ENCODE peak calls at places on chromosomes 16 and 17, in nine cellular contexts. E, L, O, S, M, F, K, R and J are unnamed samples.
A peak's percentile ranks its signal among the peaks of the same experiment; 100 is the strongest.

GRCh38 chr17:37100231-37100630 is 151.5 kb downstream of the AATF start:
- DNase-seq in E (no peak), L (no peak), O (no peak), S (no peak), M (no peak), F (no peak), K (no peak), R (no peak), J (no peak)

GRCh38 chr17:42833771-42834422 is 700 bp downstream of the PSME3 start:
- DNase-seq in E (no peak), L (no peak), O (no peak), S (no peak), M (peak; percentile 22), F (no peak), K (no peak), R (no peak), J (no peak)

GRCh38 chr16:69100046-69100765 is 5.2 kb upstream of the HAS3 start:
- DNase-seq in E (no peak), L (no peak), O (no peak), S (no peak), M (no peak), F (no peak), K (no peak), R (no peak), J (no peak)

GRCh38 chr16:83549836-83550569 is 257.8 kb upstream of the HSBP1 start:
- DNase-seq in E (no peak), L (no peak), O (no peak), S (no peak), M (peak; percentile 30), F (no peak), K (no peak), R (no peak), J (no peak)

GRCh38 chr17:38605230-38605851 is 411 bp downstream of the SRCIN1 start:
- DNase-seq in E (no peak), L (no peak), O (no peak), S (no peak), M (peak; percentile 81), F (peak; percentile 83), K (no peak), R (no peak), J (no peak)

GRCh38 chr17:32241521-32242094 is 24.0 kb upstream of the RHBDL3 start:
- DNase-seq in E (no peak), L (no peak), O (no peak), S (no peak), M (peak; percentile 43), F (no peak), K (no peak), R (no peak), J (no peak)

GRCh38 chr16:11949527-11949926 is 7.7 kb upstream of the NPIPB2 start:
- DNase-seq in E (peak; percentile 53), L (no peak), O (peak; percentile 63), S (no peak), M (peak; percentile 79), F (peak; percentile 64), K (no peak), R (peak; percentile 62), J (no peak)

GRCh38 chr17:36601303-36602029 is at the start of gene MRM1:
- DNase-seq in E (peak; percentile 95), L (peak; percentile 82), O (peak; percentile 95), S (peak; percentile 96), M (peak; percentile 95), F (peak; percentile 97), K (peak; percentile 96), R (peak; percentile 96), J (no peak)

GRCh38 chr17:909642-910323 is 69.8 kb downstream of the NXN start:
- DNase-seq in E (no peak), L (no peak), O (peak; percentile 33), S (no peak), M (no peak), F (no peak), K (peak; percentile 69), R (no peak), J (no peak)

DNA sequence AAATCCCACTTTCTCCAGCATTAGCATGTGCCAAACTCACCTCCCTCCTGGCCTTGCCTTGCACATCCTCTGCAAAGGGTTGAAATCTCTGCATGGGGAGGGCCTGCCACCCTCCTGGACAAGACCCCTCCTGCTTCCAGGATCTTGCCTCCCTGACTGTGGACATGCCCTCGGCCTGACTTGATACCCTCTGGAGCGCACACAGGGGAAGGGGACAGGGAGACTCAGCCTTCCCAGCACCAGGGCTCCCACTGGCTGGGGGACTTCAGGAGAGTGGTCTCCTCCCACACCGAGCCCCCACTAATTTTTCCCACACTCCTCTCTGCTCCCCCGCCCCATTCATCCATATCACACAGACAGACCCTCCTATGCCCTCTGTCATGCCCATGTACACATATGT is 14.3 kb downstream of the SGCA start:
- DNase-seq in E (no peak), L (no peak), O (peak; percentile 13), S (no peak), M (no peak), F (no peak), K (no peak), R (no peak), J (no peak)
- H3K4me1 ChIP-seq in E (peaks cover 44% of the 10 kb centered on the region), L (no peaks in the 10 kb centered on the region), O (peaks cover 26% of the 10 kb centered on the region), S (peaks cover 46% of the 10 kb centered on the region), M (peaks cover 7% of the 10 kb centered on the region), F (peaks cover 2% of the 10 kb centered on the region), K (peaks cover 23% of the 10 kb centered on the region), R (peaks cover 63% of the 10 kb centered on the region), J (peaks cover 65% of the 10 kb centered on the region)

GRCh38 chr16:86472366-86472765 is 38.0 kb upstream of the FOXF1 start:
- DNase-seq in E (no peak), L (no peak), O (no peak), S (no peak), M (no peak), F (no peak), K (no peak), R (no peak), J (no peak)
- H3K4me1 ChIP-seq in E (peaks cover 6% of the 10 kb centered on the region), L (no peaks in the 10 kb centered on the region), O (peaks cover 4% of the 10 kb centered on the region), S (no peaks in the 10 kb centered on the region), M (no peaks in the 10 kb centered on the region), F (no peaks in the 10 kb centered on the region), K (peaks cover 7% of the 10 kb centered on the region), R (no peaks in the 10 kb centered on the region), J (no peaks in the 10 kb centered on the region)

GRCh38 chr16:66523861-66524354 is 26.0 kb downstream of the TK2 start:
- DNase-seq in E (no peak), L (peak; percentile 70), O (no peak), S (no peak), M (no peak), F (no peak), K (no peak), R (no peak), J (no peak)
- H3K4me1 ChIP-seq in E (peaks cover 85% of the 10 kb centered on the region), L (peaks cover 68% of the 10 kb centered on the region), O (peaks cover 72% of the 10 kb centered on the region), S (peaks cover 14% of the 10 kb centered on the region), M (no peaks in the 10 kb centered on the region), F (no peaks in the 10 kb centered on the region), K (peaks cover 67% of the 10 kb centered on the region), R (peaks cover 5% of the 10 kb centered on the region), J (peaks cover 28% of the 10 kb centered on the region)

GRCh38 chr17:82103588-82104451 is 5.8 kb upstream of the FASN start:
- DNase-seq in E (peak; percentile 75), L (no peak), O (peak; percentile 86), S (peak; percentile 76), M (peak; percentile 92), F (peak; percentile 83), K (peak; percentile 75), R (no peak), J (no peak)
- H3K4me1 ChIP-seq in E (peaks cover 81% of the 10 kb centered on the region), L (peaks cover 39% of the 10 kb centered on the region), O (peaks cover 79% of the 10 kb centered on the region), S (peaks cover 22% of the 10 kb centered on the region), M (peaks cover 15% of the 10 kb centered on the region), F (no peaks in the 10 kb centered on the region), K (peaks cover 86% of the 10 kb centered on the region), R (peaks cover 65% of the 10 kb centered on the region), J (peaks cover 78% of the 10 kb centered on the region)

GRCh38 chr16:10876799-10877341 is at the start of gene CIITA:
- DNase-seq in E (peak; percentile 91), L (peak; percentile 64), O (peak; percentile 88), S (peak; percentile 88), M (no peak), F (peak; percentile 41), K (no peak), R (no peak), J (no peak)
- H3K4me1 ChIP-seq in E (peaks cover 68% of the 10 kb centered on the region), L (peaks cover 44% of the 10 kb centered on the region), O (peaks cover 42% of the 10 kb centered on the region), S (peaks cover 8% of the 10 kb centered on the region), M (no peaks in the 10 kb centered on the region), F (no peaks in the 10 kb centered on the region), K (peaks cover 46% of the 10 kb centered on the region), R (no peaks in the 10 kb centered on the region), J (peaks cover 17% of the 10 kb centered on the region)

DNA sequence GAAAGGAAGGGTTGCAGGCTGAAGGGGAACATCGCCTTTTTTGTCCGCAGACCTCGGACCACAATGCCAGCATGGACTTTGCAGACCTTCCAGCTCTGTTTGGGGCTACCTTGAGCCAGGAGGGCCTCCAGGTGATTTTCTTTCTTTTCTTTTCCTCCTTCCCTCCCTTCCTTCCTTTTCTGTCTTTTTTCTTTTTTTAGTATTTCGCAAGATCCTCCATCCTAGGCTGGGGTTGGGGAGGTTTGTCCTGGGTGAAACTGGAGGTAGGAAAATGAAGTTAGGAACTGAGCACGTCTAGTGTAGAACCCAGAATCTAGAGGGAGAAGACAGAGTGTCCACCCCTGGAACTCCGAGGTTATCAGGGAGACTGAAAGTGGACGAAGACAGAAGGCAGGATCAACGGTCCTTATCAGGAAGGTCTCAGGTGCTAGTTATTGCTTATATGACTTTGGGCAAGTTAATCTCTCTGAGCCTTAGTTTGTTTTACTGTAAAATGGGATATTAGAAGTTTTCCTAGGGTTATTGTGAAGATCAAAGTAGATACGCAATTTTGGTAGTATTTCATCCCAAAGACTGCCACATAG is 1.1 kb downstream of the RNF167 start:
- DNase-seq in E (no peak), L (no peak), O (no peak), S (no peak), M (no peak), F (no peak), K (no peak), R (no peak), J (no peak)
- H3K4me1 ChIP-seq in E (peaks cover 70% of the 10 kb centered on the region), L (peaks cover 74% of the 10 kb centered on the region), O (peaks cover 63% of the 10 kb centered on the region), S (peaks cover 43% of the 10 kb centered on the region), M (peaks cover 5% of the 10 kb centered on the region), F (no peaks in the 10 kb centered on the region), K (peaks cover 53% of the 10 kb centered on the region), R (peaks cover 60% of the 10 kb centered on the region), J (peaks cover 55% of the 10 kb centered on the region)